ENCODE peak calls at places on chromosome 18, in four cellular contexts. N is WTC11, L is K562, R is HepG2. Y is an unnamed sample.

GRCh38 chr18:79682481-79682880 is 2.9 kb downstream of the CTDP1 start:
- DNase-seq in N (no peak), L (no peak), R (no peak), Y (no peak)

GRCh38 chr18:2515908-2516625 is 55.2 kb downstream of the METTL4 start:
- DNase-seq in N (no peak), L (no peak), R (peak), Y (no peak)

GRCh38 chr18:36633961-36634412 is 194.8 kb downstream of the TPGS2 start:
- DNase-seq in N (no peak), L (no peak), R (no peak), Y (no peak)

GRCh38 chr18:3665780-3666525 is 216.0 kb downstream of the TGIF1 start:
- DNase-seq in N (peak), L (peak), R (peak), Y (peak)

GRCh38 chr18:2985628-2986027 is 27.3 kb downstream of the LPIN2 start:
- DNase-seq in N (no peak), L (peak), R (peak), Y (peak)

GRCh38 chr18:68033466-68033865 is 516.9 kb upstream of the DSEL start:
- DNase-seq in N (no peak), L (no peak), R (no peak), Y (no peak)

GRCh38 chr18:80103231-80103630 is 5.8 kb upstream of the ADNP2 start:
- DNase-seq in N (no peak), L (no peak), R (no peak), Y (no peak)

GRCh38 chr18:25826823-25827617 is 263.4 kb downstream of the SS18 start:
- DNase-seq in N (no peak), L (no peak), R (peak), Y (no peak)

GRCh38 chr18:35326695-35327387 is 17.4 kb downstream of the ZNF24 start:
- DNase-seq in N (no peak), L (no peak), R (no peak), Y (no peak)

GRCh38 chr18:35328868-35329267 is 15.4 kb downstream of the ZNF24 start:
- DNase-seq in N (no peak), L (no peak), R (no peak), Y (no peak)

GRCh38 chr18:35322486-35323258 is 21.5 kb downstream of the ZNF24 start:
- DNase-seq in N (no peak), L (no peak), R (no peak), Y (no peak)

GRCh38 chr18:35324926-35325655 is 19.1 kb downstream of the ZNF24 start:
- DNase-seq in N (no peak), L (no peak), R (no peak), Y (no peak)
- TF ChIP-seq ELF4 in N (no peak), L (no peak), R (no peak), Y (no peak)

GRCh38 chr18:24558403-24558802 is 98.0 kb downstream of the HRH4 start:
- DNase-seq in N (no peak), L (no peak), R (no peak), Y (no peak)

GRCh38 chr18:24559474-24560018 is 99.1 kb downstream of the HRH4 start:
- DNase-seq in N (no peak), L (no peak), R (no peak), Y (no peak)

GRCh38 chr18:24561369-24561768 is 100.9 kb downstream of the HRH4 start:
- DNase-seq in N (no peak), L (no peak), R (no peak), Y (no peak)

GRCh38 chr18:24560511-24560981 is 100.1 kb downstream of the HRH4 start:
- DNase-seq in N (peak), L (no peak), R (no peak), Y (peak)
- TF ChIP-seq SP1 in N (no peak), L (no peak), R (no peak), Y (no peak)

DNA sequence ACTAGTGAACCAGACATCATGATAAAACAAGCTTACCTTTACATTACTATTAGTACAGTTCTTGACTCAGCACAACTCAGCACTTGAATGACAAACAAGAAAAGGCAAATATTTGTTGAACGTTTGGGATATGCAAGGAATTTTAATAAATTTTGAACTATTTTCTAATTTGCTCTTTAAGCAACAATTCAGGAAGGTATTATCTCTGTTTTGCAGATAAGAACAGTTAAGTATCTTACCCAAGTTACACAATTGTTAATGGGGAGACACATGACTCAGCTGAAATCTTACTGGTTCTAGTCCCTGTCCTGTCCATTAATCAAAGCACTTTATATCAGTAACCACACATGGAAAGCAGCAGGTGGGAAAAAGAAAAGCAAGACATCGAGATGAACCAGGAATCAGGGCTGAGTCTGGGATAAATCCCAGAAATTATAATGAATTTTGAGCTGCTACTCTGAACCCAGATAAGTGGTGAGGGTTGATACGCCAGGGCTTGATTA is 493.9 kb upstream of the PIK3C3 start:
- DNase-seq in N (no peak), L (no peak), R (no peak), Y (no peak)
- TF ChIP-seq ELF4 in N (no peak), L (no peak), R (no peak), Y (no peak)

GRCh38 chr18:57806891-57807280 is 3.8 kb upstream of the ATP8B1 start:
- DNase-seq in N (no peak), L (no peak), R (no peak), Y (no peak)

GRCh38 chr18:57809190-57809589 is 6.1 kb upstream of the ATP8B1 start:
- DNase-seq in N (no peak), L (no peak), R (no peak), Y (no peak)

GRCh38 chr18:57805117-57805516 is 2.0 kb upstream of the ATP8B1 start:
- DNase-seq in N (no peak), L (no peak), R (no peak), Y (no peak)

GRCh38 chr18:57806201-57806890 is 3.2 kb upstream of the ATP8B1 start:
- DNase-seq in N (no peak), L (no peak), R (no peak), Y (no peak)

GRCh38 chr18:57807336-57808117 is 4.4 kb upstream of the ATP8B1 start:
- DNase-seq in N (no peak), L (no peak), R (no peak), Y (no peak)
- TF ChIP-seq SP1 in N (no peak), L (no peak), R (no peak), Y (no peak)

GRCh38 chr18:46073474-46074331 is 1.6 kb upstream of the PSTPIP2 start:
- DNase-seq in N (peak), L (peak), R (peak), Y (no peak)
- TF ChIP-seq ELF4 in N (no peak), L (no peak), R (no peak), Y (no peak)